ENCODE peak calls at places on chromosomes 3 and 15, in ten cellular contexts. One of them, this sample, is unnamed.

GRCh38 chr3:66362541-66362941 is 138.3 kb downstream of the LRIG1 start:
- DNase-seq in gastrocnemius medialis: no peak
- DNase-seq in neural progenitor cell: no peak
- DNase-seq in WERI-Rb-1: no peak
- DNase-seq in A549: no peak
- DNase-seq in prostate gland: no peak
- DNase-seq in GM06990: no peak
- DNase-seq in HepG2: no peak
- DNase-seq in MM.1S: no peak
- DNase-seq in spleen: no peak
- DNase-seq in this sample: no peak

GRCh38 chr15:89115547-89115946 is 27.3 kb downstream of the ABHD2 start:
- DNase-seq in HepG2: no peak
- DNase-seq in prostate gland: peak; percentile 73
- DNase-seq in spleen: no peak
- DNase-seq in GM06990: no peak
- DNase-seq in MM.1S: peak; percentile 98
- DNase-seq in gastrocnemius medialis: no peak
- DNase-seq in A549: peak; percentile 59
- DNase-seq in neural progenitor cell: no peak
- DNase-seq in WERI-Rb-1: peak; percentile 35
- DNase-seq in this sample: peak; percentile 94

GRCh38 chr3:9098716-9099675 is 135.7 kb upstream of the RAD18 start:
- DNase-seq in neural progenitor cell: peak; percentile 23
- DNase-seq in A549: no peak
- DNase-seq in WERI-Rb-1: no peak
- DNase-seq in spleen: no peak
- DNase-seq in HepG2: no peak
- DNase-seq in MM.1S: no peak
- DNase-seq in prostate gland: peak; percentile 38
- DNase-seq in gastrocnemius medialis: no peak
- DNase-seq in GM06990: no peak
- DNase-seq in this sample: peak; percentile 92

GRCh38 chr3:62128028-62128427 is 245.3 kb downstream of the FEZF2 start:
- DNase-seq in neural progenitor cell: no peak
- DNase-seq in A549: no peak
- DNase-seq in prostate gland: no peak
- DNase-seq in HepG2: no peak
- DNase-seq in gastrocnemius medialis: peak; percentile 84
- DNase-seq in spleen: no peak
- DNase-seq in GM06990: no peak
- DNase-seq in MM.1S: no peak
- DNase-seq in WERI-Rb-1: no peak
- DNase-seq in this sample: no peak

GRCh38 chr3:115806501-115806900 is 183.2 kb downstream of the GAP43 start:
- DNase-seq in MM.1S: no peak
- DNase-seq in A549: no peak
- DNase-seq in HepG2: no peak
- DNase-seq in gastrocnemius medialis: no peak
- DNase-seq in prostate gland: no peak
- DNase-seq in WERI-Rb-1: no peak
- DNase-seq in GM06990: no peak
- DNase-seq in spleen: no peak
- DNase-seq in neural progenitor cell: no peak
- DNase-seq in this sample: no peak

GRCh38 chr3:138042043-138042442 is 32.1 kb downstream of the CLDN18 start:
- DNase-seq in WERI-Rb-1: no peak
- DNase-seq in GM06990: no peak
- DNase-seq in gastrocnemius medialis: no peak
- DNase-seq in prostate gland: no peak
- DNase-seq in MM.1S: no peak
- DNase-seq in HepG2: no peak
- DNase-seq in spleen: no peak
- DNase-seq in neural progenitor cell: no peak
- DNase-seq in A549: no peak
- DNase-seq in this sample: no peak

GRCh38 chr3:124281453-124282316 is 289.8 kb upstream of the ROPN1 start:
- DNase-seq in HepG2: peak; percentile 10
- DNase-seq in MM.1S: peak; percentile 33
- DNase-seq in GM06990: no peak
- DNase-seq in WERI-Rb-1: peak; percentile 21
- DNase-seq in A549: peak; percentile 41
- DNase-seq in prostate gland: no peak
- DNase-seq in spleen: no peak
- DNase-seq in gastrocnemius medialis: no peak
- DNase-seq in neural progenitor cell: peak; percentile 57
- DNase-seq in this sample: no peak

GRCh38 chr15:63481105-63481810 is 23.1 kb upstream of the USP3 start:
- DNase-seq in gastrocnemius medialis: no peak
- DNase-seq in MM.1S: no peak
- DNase-seq in GM06990: peak; percentile 50
- DNase-seq in neural progenitor cell: no peak
- DNase-seq in spleen: no peak
- DNase-seq in WERI-Rb-1: peak; percentile 69
- DNase-seq in A549: peak; percentile 57
- DNase-seq in prostate gland: no peak
- DNase-seq in HepG2: no peak
- DNase-seq in this sample: no peak

GRCh38 chr15:76206325-76206976 is 104.8 kb downstream of the ETFA start:
- DNase-seq in HepG2: no peak
- DNase-seq in MM.1S: no peak
- DNase-seq in neural progenitor cell: no peak
- DNase-seq in gastrocnemius medialis: peak; percentile 88
- DNase-seq in WERI-Rb-1: no peak
- DNase-seq in prostate gland: peak; percentile 86
- DNase-seq in spleen: peak; percentile 88
- DNase-seq in GM06990: no peak
- DNase-seq in A549: peak; percentile 40
- DNase-seq in this sample: peak; percentile 72

GRCh38 chr3:24886511-24886910 is 391.9 kb upstream of the THRB start:
- DNase-seq in gastrocnemius medialis: no peak
- DNase-seq in HepG2: no peak
- DNase-seq in prostate gland: no peak
- DNase-seq in spleen: no peak
- DNase-seq in A549: no peak
- DNase-seq in MM.1S: no peak
- DNase-seq in GM06990: no peak
- DNase-seq in neural progenitor cell: no peak
- DNase-seq in WERI-Rb-1: no peak
- DNase-seq in this sample: no peak

GRCh38 chr3:23292432-23292831 is 89.3 kb downstream of the UBE2E2 start:
- DNase-seq in neural progenitor cell: no peak
- DNase-seq in A549: no peak
- DNase-seq in HepG2: no peak
- DNase-seq in GM06990: no peak
- DNase-seq in WERI-Rb-1: no peak
- DNase-seq in spleen: no peak
- DNase-seq in prostate gland: no peak
- DNase-seq in gastrocnemius medialis: no peak
- DNase-seq in MM.1S: no peak
- DNase-seq in this sample: no peak

GRCh38 chr3:23294770-23295387 is 91.8 kb downstream of the UBE2E2 start:
- DNase-seq in spleen: no peak
- DNase-seq in MM.1S: no peak
- DNase-seq in WERI-Rb-1: no peak
- DNase-seq in HepG2: no peak
- DNase-seq in neural progenitor cell: no peak
- DNase-seq in gastrocnemius medialis: no peak
- DNase-seq in A549: no peak
- DNase-seq in GM06990: no peak
- DNase-seq in prostate gland: no peak
- DNase-seq in this sample: no peak
- H3K4me3 ChIP-seq in spleen: no peak overlapping the region
- H3K4me3 ChIP-seq in MM.1S: no peak overlapping the region
- H3K4me3 ChIP-seq in WERI-Rb-1: no peak overlapping the region
- H3K4me3 ChIP-seq in HepG2: no peak overlapping the region
- H3K4me3 ChIP-seq in neural progenitor cell: no peak overlapping the region
- H3K4me3 ChIP-seq in gastrocnemius medialis: no peak overlapping the region
- H3K4me3 ChIP-seq in A549: no peak overlapping the region
- H3K4me3 ChIP-seq in GM06990: no peak overlapping the region
- H3K4me3 ChIP-seq in prostate gland: no peak overlapping the region
- H3K4me3 ChIP-seq in this sample: no peak overlapping the region

GRCh38 chr3:113271594-113272368 is 60.4 kb downstream of the BOC start:
- DNase-seq in HepG2: no peak
- DNase-seq in WERI-Rb-1: no peak
- DNase-seq in MM.1S: no peak
- DNase-seq in A549: no peak
- DNase-seq in neural progenitor cell: no peak
- DNase-seq in GM06990: no peak
- DNase-seq in gastrocnemius medialis: no peak
- DNase-seq in spleen: no peak
- DNase-seq in prostate gland: no peak
- DNase-seq in this sample: no peak

GRCh38 chr3:113272369-113272748 is 61.0 kb downstream of the BOC start:
- DNase-seq in prostate gland: no peak
- DNase-seq in gastrocnemius medialis: no peak
- DNase-seq in HepG2: no peak
- DNase-seq in MM.1S: no peak
- DNase-seq in neural progenitor cell: no peak
- DNase-seq in spleen: no peak
- DNase-seq in WERI-Rb-1: no peak
- DNase-seq in GM06990: no peak
- DNase-seq in A549: no peak
- DNase-seq in this sample: no peak

GRCh38 chr3:113270096-113270495 is 58.7 kb downstream of the BOC start:
- DNase-seq in spleen: no peak
- DNase-seq in MM.1S: no peak
- DNase-seq in A549: no peak
- DNase-seq in GM06990: no peak
- DNase-seq in prostate gland: no peak
- DNase-seq in neural progenitor cell: no peak
- DNase-seq in gastrocnemius medialis: no peak
- DNase-seq in WERI-Rb-1: no peak
- DNase-seq in HepG2: no peak
- DNase-seq in this sample: no peak

GRCh38 chr3:113270786-113271185 is 59.4 kb downstream of the BOC start:
- DNase-seq in A549: no peak
- DNase-seq in MM.1S: no peak
- DNase-seq in neural progenitor cell: no peak
- DNase-seq in gastrocnemius medialis: no peak
- DNase-seq in spleen: no peak
- DNase-seq in HepG2: no peak
- DNase-seq in WERI-Rb-1: no peak
- DNase-seq in GM06990: no peak
- DNase-seq in prostate gland: no peak
- DNase-seq in this sample: no peak

GRCh38 chr3:113271189-113271588 is 59.8 kb downstream of the BOC start:
- DNase-seq in A549: no peak
- DNase-seq in WERI-Rb-1: no peak
- DNase-seq in HepG2: no peak
- DNase-seq in GM06990: no peak
- DNase-seq in neural progenitor cell: no peak
- DNase-seq in spleen: no peak
- DNase-seq in prostate gland: no peak
- DNase-seq in MM.1S: no peak
- DNase-seq in gastrocnemius medialis: no peak
- DNase-seq in this sample: no peak
- TF ChIP-seq CTCF in A549: no peak
- TF ChIP-seq CTCF in WERI-Rb-1: no peak
- TF ChIP-seq CTCF in HepG2: no peak
- TF ChIP-seq CTCF in GM06990: no peak
- TF ChIP-seq CTCF in neural progenitor cell: no peak
- TF ChIP-seq CTCF in spleen: no peak
- TF ChIP-seq CTCF in prostate gland: no peak
- TF ChIP-seq CTCF in MM.1S: no peak
- TF ChIP-seq CTCF in gastrocnemius medialis: no peak
- TF ChIP-seq CTCF in this sample: no peak

DNA sequence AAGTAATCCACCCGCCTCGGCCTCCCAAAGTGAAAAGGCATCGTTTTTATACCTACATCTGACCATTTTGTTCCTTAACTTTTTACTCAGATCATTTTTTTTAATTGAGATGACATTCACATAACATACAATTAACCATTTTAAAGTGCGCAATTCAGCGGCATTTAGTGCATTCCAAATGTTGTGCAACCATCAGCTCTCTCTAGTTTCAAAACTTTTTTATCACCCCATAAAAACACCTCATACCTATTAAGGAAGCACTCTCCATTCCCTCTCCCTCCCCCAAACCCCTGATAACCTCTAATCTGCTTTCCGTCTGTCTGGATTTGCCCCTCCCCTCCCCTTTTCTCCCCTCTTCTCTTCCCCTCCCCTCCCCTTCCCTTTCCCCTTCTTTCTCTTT is 310.1 kb downstream of the UACA start:
- DNase-seq in A549: no peak
- DNase-seq in prostate gland: no peak
- DNase-seq in spleen: no peak
- DNase-seq in HepG2: no peak
- DNase-seq in gastrocnemius medialis: no peak
- DNase-seq in GM06990: no peak
- DNase-seq in MM.1S: no peak
- DNase-seq in neural progenitor cell: no peak
- DNase-seq in WERI-Rb-1: no peak
- DNase-seq in this sample: no peak
- H3K4me3 ChIP-seq in A549: no peak overlapping the region
- H3K4me3 ChIP-seq in prostate gland: no peak overlapping the region
- H3K4me3 ChIP-seq in spleen: no peak overlapping the region
- H3K4me3 ChIP-seq in HepG2: no peak overlapping the region
- H3K4me3 ChIP-seq in gastrocnemius medialis: no peak overlapping the region
- H3K4me3 ChIP-seq in GM06990: no peak overlapping the region
- H3K4me3 ChIP-seq in MM.1S: no peak overlapping the region
- H3K4me3 ChIP-seq in neural progenitor cell: no peak overlapping the region
- H3K4me3 ChIP-seq in WERI-Rb-1: no peak overlapping the region
- H3K4me3 ChIP-seq in this sample: no peak overlapping the region

GRCh38 chr15:86010891-86011290 is 68.8 kb upstream of the AGBL1 start:
- DNase-seq in spleen: no peak
- DNase-seq in neural progenitor cell: no peak
- DNase-seq in prostate gland: no peak
- DNase-seq in gastrocnemius medialis: no peak
- DNase-seq in HepG2: no peak
- DNase-seq in GM06990: no peak
- DNase-seq in MM.1S: no peak
- DNase-seq in WERI-Rb-1: no peak
- DNase-seq in A549: no peak
- DNase-seq in this sample: no peak

GRCh38 chr15:86018679-86019078 is 61.0 kb upstream of the AGBL1 start:
- DNase-seq in spleen: no peak
- DNase-seq in gastrocnemius medialis: no peak
- DNase-seq in WERI-Rb-1: no peak
- DNase-seq in GM06990: no peak
- DNase-seq in MM.1S: no peak
- DNase-seq in prostate gland: no peak
- DNase-seq in A549: no peak
- DNase-seq in HepG2: no peak
- DNase-seq in neural progenitor cell: no peak
- DNase-seq in this sample: no peak

GRCh38 chr15:86021281-86022264 is 58.1 kb upstream of the AGBL1 start:
- DNase-seq in HepG2: no peak
- DNase-seq in MM.1S: no peak
- DNase-seq in spleen: no peak
- DNase-seq in prostate gland: no peak
- DNase-seq in neural progenitor cell: no peak
- DNase-seq in gastrocnemius medialis: peak; percentile 25
- DNase-seq in A549: peak; percentile 24
- DNase-seq in GM06990: no peak
- DNase-seq in WERI-Rb-1: no peak
- DNase-seq in this sample: no peak

DNA sequence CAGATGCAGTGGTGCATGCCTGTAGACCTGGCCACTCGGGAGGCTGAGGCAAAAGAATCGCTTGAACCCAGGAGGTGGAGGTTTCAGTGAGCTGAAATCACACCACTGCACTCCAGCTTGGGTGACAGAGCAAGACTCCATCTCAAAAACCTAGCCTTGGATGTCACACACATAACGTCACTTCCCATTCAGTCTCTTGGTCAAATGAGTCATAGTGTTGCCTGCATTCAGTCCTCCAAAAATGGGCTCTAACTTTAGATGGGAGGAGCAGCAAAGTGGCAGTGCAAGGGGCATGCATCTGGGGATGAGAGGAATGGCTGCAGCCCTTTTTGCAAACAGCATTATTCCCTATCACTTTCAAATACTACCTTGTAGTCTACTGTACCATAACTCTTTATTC is 62.9 kb upstream of the AGBL1 start:
- DNase-seq in A549: no peak
- DNase-seq in WERI-Rb-1: no peak
- DNase-seq in spleen: no peak
- DNase-seq in HepG2: no peak
- DNase-seq in MM.1S: no peak
- DNase-seq in prostate gland: no peak
- DNase-seq in GM06990: no peak
- DNase-seq in gastrocnemius medialis: no peak
- DNase-seq in neural progenitor cell: no peak
- DNase-seq in this sample: no peak
- TF ChIP-seq CTCF in A549: no peak
- TF ChIP-seq CTCF in WERI-Rb-1: no peak
- TF ChIP-seq CTCF in spleen: no peak
- TF ChIP-seq CTCF in HepG2: no peak
- TF ChIP-seq CTCF in MM.1S: no peak
- TF ChIP-seq CTCF in prostate gland: no peak
- TF ChIP-seq CTCF in GM06990: no peak
- TF ChIP-seq CTCF in gastrocnemius medialis: no peak
- TF ChIP-seq CTCF in neural progenitor cell: no peak
- TF ChIP-seq CTCF in this sample: no peak